ENCODE peak calls at places on chromosomes 1 and 21, in nine cellular contexts. T, L, M, Y, B, D, V, E and O are unnamed samples.

GRCh38 chr1:7659514-7659913 is 111.6 kb upstream of the VAMP3 start:
- DNase-seq in T (no peak), L (no peak), M (no peak), Y (no peak), B (no peak), D (no peak), V (no peak), E (no peak), O (no peak)

GRCh38 chr1:23216771-23217420 is 406 bp downstream of the HTR1D start:
- DNase-seq in T (peak; percentile 16), L (peak; percentile 16), M (no peak), Y (peak; percentile 78), B (peak; percentile 14), D (no peak), V (no peak), E (peak; percentile 9), O (no peak)

GRCh38 chr1:5831600-5832335 is 160.5 kb downstream of the NPHP4 start:
- DNase-seq in T (no peak), L (no peak), M (peak; percentile 85), Y (no peak), B (no peak), D (no peak), V (no peak), E (no peak), O (no peak)

GRCh38 chr1:6672558-6672957 is 29.1 kb downstream of the DNAJC11 start:
- DNase-seq in T (no peak), L (no peak), M (no peak), Y (no peak), B (no peak), D (no peak), V (no peak), E (no peak), O (no peak)

GRCh38 chr1:109762821-109763645 is 690 bp downstream of the EPS8L3 start:
- DNase-seq in T (peak; percentile 17), L (no peak), M (peak; percentile 31), Y (no peak), B (no peak), D (peak; percentile 54), V (no peak), E (no peak), O (peak; percentile 53)

GRCh38 chr1:101438359-101438758 is 201.5 kb downstream of the S1PR1 start:
- DNase-seq in T (peak; percentile 50), L (peak; percentile 39), M (no peak), Y (no peak), B (no peak), D (no peak), V (no peak), E (no peak), O (no peak)

GRCh38 chr1:162861101-162861500 is at the start of gene CCDC190:
- DNase-seq in T (no peak), L (no peak), M (no peak), Y (no peak), B (no peak), D (peak; percentile 33), V (no peak), E (no peak), O (no peak)

GRCh38 chr1:117852846-117853555 is 76.4 kb downstream of the GDAP2 start:
- DNase-seq in T (no peak), L (no peak), M (no peak), Y (no peak), B (no peak), D (no peak), V (no peak), E (no peak), O (no peak)

GRCh38 chr1:27102707-27103468 is 52.0 kb downstream of the SLC9A1 start:
- DNase-seq in T (peak; percentile 72), L (peak; percentile 70), M (peak; percentile 74), Y (peak; percentile 91), B (peak; percentile 82), D (peak; percentile 83), V (peak; percentile 63), E (peak; percentile 60), O (peak; percentile 82)

GRCh38 chr1:206554201-206554600 is 46.9 kb downstream of the RASSF5 start:
- DNase-seq in T (no peak), L (no peak), M (no peak), Y (no peak), B (no peak), D (no peak), V (no peak), E (no peak), O (no peak)

GRCh38 chr1:118317836-118318614 is 133.0 kb upstream of the SPAG17 start:
- DNase-seq in T (no peak), L (no peak), M (no peak), Y (no peak), B (no peak), D (no peak), V (no peak), E (no peak), O (no peak)

GRCh38 chr1:166947398-166948043 is 27.8 kb downstream of the ILDR2 start:
- DNase-seq in T (no peak), L (no peak), M (peak; percentile 36), Y (peak; percentile 95), B (no peak), D (peak; percentile 60), V (no peak), E (no peak), O (no peak)

GRCh38 chr1:114108741-114109255 is 44.9 kb downstream of the SYT6 start:
- DNase-seq in T (peak; percentile 24), L (no peak), M (peak; percentile 42), Y (no peak), B (no peak), D (no peak), V (no peak), E (no peak), O (peak; percentile 76)

GRCh38 chr1:223713546-223714420 is 1.4 kb downstream of the CAPN2 start:
- DNase-seq in T (peak; percentile 72), L (no peak), M (no peak), Y (no peak), B (peak; percentile 17), D (peak; percentile 50), V (no peak), E (no peak), O (no peak)

GRCh38 chr21:38142226-38142625 is 114.6 kb upstream of the KCNJ15 start:
- DNase-seq in T (no peak), L (no peak), M (no peak), Y (no peak), B (no peak), D (no peak), V (no peak), E (no peak), O (no peak)

GRCh38 chr1:18149113-18149641 is 41.6 kb downstream of the IGSF21 start:
- DNase-seq in T (no peak), L (no peak), M (peak; percentile 33), Y (peak; percentile 58), B (no peak), D (no peak), V (no peak), E (no peak), O (no peak)